ENCODE peak calls at places on chromosome 19, in four cellular contexts. One of them, this sample, is unnamed.

GRCh38 chr19:49983645-49984229 is 22.8 kb upstream of the SIGLEC11 start:
- DNase-seq in K562: peak; percentile 83
- DNase-seq in stimulated activated CD8-positive, alpha-beta memory T cell treated with anti-CD3 and anti-CD28 coated beads, Interleukin-7, amount 100 ng/mL, for 4 hours: peak; percentile 67
- DNase-seq in hippocampal formation: no peak
- DNase-seq in this sample: peak; percentile 56

GRCh38 chr19:3132971-3133792 is 2.7 kb upstream of the GNA15 start:
- DNase-seq in K562: peak; percentile 65
- DNase-seq in stimulated activated CD8-positive, alpha-beta memory T cell treated with anti-CD3 and anti-CD28 coated beads, Interleukin-7, amount 100 ng/mL, for 4 hours: peak; percentile 71
- DNase-seq in hippocampal formation: no peak
- DNase-seq in this sample: no peak

GRCh38 chr19:2243274-2244121 is 5.6 kb upstream of the AMH start:
- DNase-seq in K562: no peak
- DNase-seq in stimulated activated CD8-positive, alpha-beta memory T cell treated with anti-CD3 and anti-CD28 coated beads, Interleukin-7, amount 100 ng/mL, for 4 hours: no peak
- DNase-seq in hippocampal formation: no peak
- DNase-seq in this sample: no peak

GRCh38 chr19:16571283-16571682 is 932 bp downstream of the SLC35E1 start:
- DNase-seq in K562: no peak
- DNase-seq in stimulated activated CD8-positive, alpha-beta memory T cell treated with anti-CD3 and anti-CD28 coated beads, Interleukin-7, amount 100 ng/mL, for 4 hours: no peak
- DNase-seq in hippocampal formation: no peak
- DNase-seq in this sample: no peak

GRCh38 chr19:35043906-35044305 is 2.4 kb downstream of the HPN start:
- DNase-seq in K562: no peak
- DNase-seq in stimulated activated CD8-positive, alpha-beta memory T cell treated with anti-CD3 and anti-CD28 coated beads, Interleukin-7, amount 100 ng/mL, for 4 hours: no peak
- DNase-seq in hippocampal formation: no peak
- DNase-seq in this sample: no peak

GRCh38 chr19:9139609-9140158 is 513 bp upstream of the ZNF317 start:
- DNase-seq in K562: no peak
- DNase-seq in stimulated activated CD8-positive, alpha-beta memory T cell treated with anti-CD3 and anti-CD28 coated beads, Interleukin-7, amount 100 ng/mL, for 4 hours: no peak
- DNase-seq in hippocampal formation: no peak
- DNase-seq in this sample: no peak

GRCh38 chr19:8610041-8610927 is at the start of gene ADAMTS10:
- DNase-seq in K562: no peak
- DNase-seq in stimulated activated CD8-positive, alpha-beta memory T cell treated with anti-CD3 and anti-CD28 coated beads, Interleukin-7, amount 100 ng/mL, for 4 hours: no peak
- DNase-seq in hippocampal formation: no peak
- DNase-seq in this sample: no peak

GRCh38 chr19:40191836-40192646 is 815 bp downstream of the MAP3K10 start:
- DNase-seq in K562: peak; percentile 68
- DNase-seq in stimulated activated CD8-positive, alpha-beta memory T cell treated with anti-CD3 and anti-CD28 coated beads, Interleukin-7, amount 100 ng/mL, for 4 hours: no peak
- DNase-seq in hippocampal formation: no peak
- DNase-seq in this sample: peak; percentile 61

GRCh38 chr19:50906217-50906616 is 5.0 kb downstream of the KLK4 start:
- DNase-seq in K562: peak; percentile 67
- DNase-seq in stimulated activated CD8-positive, alpha-beta memory T cell treated with anti-CD3 and anti-CD28 coated beads, Interleukin-7, amount 100 ng/mL, for 4 hours: no peak
- DNase-seq in hippocampal formation: no peak
- DNase-seq in this sample: peak; percentile 50

GRCh38 chr19:55311797-55312196 is 13.3 kb downstream of the TMEM150B start:
- DNase-seq in K562: no peak
- DNase-seq in stimulated activated CD8-positive, alpha-beta memory T cell treated with anti-CD3 and anti-CD28 coated beads, Interleukin-7, amount 100 ng/mL, for 4 hours: no peak
- DNase-seq in hippocampal formation: no peak
- DNase-seq in this sample: no peak